ENCODE peak calls at places on chromosomes 16 and 17, in four cellular contexts. W is H54; B is B cell; I is activated T-cell treated with anti-CD3 and anti-CD28 coated beads, Interleukin-2, amount 50 U/mL, for 72 hours. S is an unnamed sample.

GRCh38 chr17:61848896-61849295 is 14.4 kb downstream of the BRIP1 start:
- DNase-seq in W (no peak), B (no peak), I (no peak), S (no peak)

GRCh38 chr17:17343160-17343735 is 40.1 kb downstream of the NT5M start:
- DNase-seq in B (no peak), W (no peak), I (no peak), S (no peak)

GRCh38 chr17:64252831-64253230 is 10.2 kb downstream of the TEX2 start:
- DNase-seq in W (no peak), I (no peak), B (no peak), S (no peak)

GRCh38 chr17:64658931-64659330 is 3.2 kb downstream of the SMURF2 start:
- DNase-seq in W (no peak), I (no peak), B (no peak), S (no peak)

GRCh38 chr16:30121741-30122620 is 1.0 kb downstream of the MAPK3 start:
- DNase-seq in I (no peak), B (no peak), W (no peak), S (no peak)

GRCh38 chr17:63961355-63962207 is 11.1 kb downstream of the SCN4A start:
- DNase-seq in B (peak; percentile 77), I (peak; percentile 54), W (peak; percentile 72), S (peak; percentile 90)

GRCh38 chr16:11517926-11518325 is 68.8 kb downstream of the LITAF start:
- DNase-seq in I (no peak), W (no peak), B (no peak), S (no peak)

GRCh38 chr16:59905131-59905530 is 1171.0 kb upstream of the GOT2 start:
- DNase-seq in W (no peak), B (no peak), I (no peak), S (no peak)

GRCh38 chr16:54000361-54000760 is 286.2 kb downstream of the IRX3 start:
- DNase-seq in I (no peak), B (no peak), W (no peak), S (no peak)

GRCh38 chr17:74118504-74118903 is 85.0 kb upstream of the RPL38 start:
- DNase-seq in I (no peak), W (no peak), B (no peak), S (no peak)

GRCh38 chr17:37701424-37702020 is 43.3 kb downstream of the HNF1B start:
- DNase-seq in W (no peak), B (peak; percentile 70), I (peak; percentile 53), S (peak; percentile 65)

GRCh38 chr17:63151981-63152523 is 186.0 kb downstream of the TANC2 start:
- DNase-seq in W (no peak), B (no peak), I (no peak), S (no peak)

GRCh38 chr16:69711115-69711740 is 15.1 kb downstream of the NQO1 start:
- DNase-seq in I (peak; percentile 19), B (no peak), W (no peak), S (no peak)

GRCh38 chr16:74591914-74592650 is 14.8 kb downstream of the GLG1 start:
- DNase-seq in B (no peak), W (no peak), I (no peak), S (peak; percentile 2)

GRCh38 chr17:78804777-78805176 is 22.7 kb upstream of the CYTH1 start:
- DNase-seq in B (no peak), I (no peak), W (no peak), S (no peak)

GRCh38 chr17:42153919-42154491 is 784 bp downstream of the RAB5C start:
- DNase-seq in I (no peak), W (no peak), B (no peak), S (peak; percentile 43)

GRCh38 chr17:31724619-31725018 is 134.4 kb downstream of the COPRS start:
- DNase-seq in W (no peak), B (no peak), I (no peak), S (no peak)

GRCh38 chr17:80512233-80512632 is 32.4 kb upstream of the RPTOR start:
- DNase-seq in B (no peak), I (no peak), W (peak; percentile 97), S (no peak)